ENCODE peak calls at places on chromosomes 5 and 9, in six cellular contexts. E, C, D, L, B and T are unnamed samples.

GRCh38 chr9:93329632-93330286 is 121.7 kb upstream of the FAM120A start:
- DNase-seq in E (no peak), C (no peak), D (no peak), L (no peak), B (no peak), T (no peak)

GRCh38 chr9:114588671-114589526 is 1.3 kb downstream of the ATP6V1G1 start:
- DNase-seq in E (peak), C (no peak), D (peak), L (no peak), B (no peak), T (peak)

GRCh38 chr9:3954950-3955670 is 344.8 kb downstream of the GLIS3 start:
- DNase-seq in E (no peak), C (no peak), D (peak), L (peak), B (no peak), T (peak)

GRCh38 chr9:2126331-2126789 is 111.2 kb downstream of the SMARCA2 start:
- DNase-seq in E (peak), C (no peak), D (no peak), L (peak), B (no peak), T (peak)

GRCh38 chr5:128649183-128649582 is 111.1 kb upstream of the FBN2 start:
- DNase-seq in E (peak), C (no peak), D (peak), L (no peak), B (no peak), T (peak)

GRCh38 chr5:138981131-138981530 is 106.0 kb upstream of the LRRTM2 start:
- DNase-seq in E (peak), C (no peak), D (peak), L (no peak), B (no peak), T (peak)

GRCh38 chr5:113043491-113043931 is 66.9 kb downstream of the DCP2 start:
- DNase-seq in E (peak), C (no peak), D (no peak), L (peak), B (peak), T (no peak)

GRCh38 chr9:107683566-107683965 is 194.0 kb upstream of the KLF4 start:
- DNase-seq in E (no peak), C (no peak), D (no peak), L (peak), B (no peak), T (no peak)

GRCh38 chr5:66511491-66511890 is 84.7 kb upstream of the MAST4 start:
- DNase-seq in E (no peak), C (no peak), D (peak), L (no peak), B (no peak), T (no peak)